ENCODE peak calls at places on chromosomes 7 and 10, in ten cellular contexts. W is retinal pigment epithelial cell, C is foreskin fibroblast, G is neural progenitor cell, Z is hepatocyte, L is kidney epithelial cell, F is upper lobe of left lung, K is left ventricle myocardium inferior, S is OCI-LY7, T is sigmoid colon. P is an unnamed sample.
A peak's percentile ranks its signal among the peaks of the same experiment; 100 is the strongest.

GRCh38 chr7:38369816-38370493 is 96.5 kb upstream of the TARP start:
- DNase-seq in L (peak; percentile 67), C (peak; percentile 59), T (peak; percentile 89), Z (peak; percentile 92), G (peak; percentile 92), K (peak; percentile 84), F (no peak), S (peak; percentile 80), W (peak; percentile 58), P (peak; percentile 33)

GRCh38 chr7:133931053-133931452 is 196.1 kb upstream of the LRGUK start:
- DNase-seq in C (no peak), K (no peak), T (no peak), Z (no peak), L (no peak), S (no peak), W (no peak), F (no peak), G (no peak), P (no peak)

GRCh38 chr7:39186671-39187070 is 209.0 kb downstream of the POU6F2 start:
- DNase-seq in T (no peak), W (no peak), K (no peak), F (no peak), C (no peak), L (no peak), S (no peak), G (no peak), Z (no peak), P (no peak)

GRCh38 chr10:49598986-49599385 is 11.1 kb upstream of the SLC18A3 start:
- DNase-seq in K (no peak), F (no peak), W (no peak), S (no peak), G (no peak), C (no peak), Z (no peak), T (no peak), L (no peak), P (no peak)

GRCh38 chr10:25444266-25444665 is 269.5 kb downstream of the GPR158 start:
- DNase-seq in G (no peak), C (no peak), Z (no peak), W (no peak), T (no peak), F (no peak), S (no peak), L (no peak), K (no peak), P (no peak)

GRCh38 chr10:5644930-5645329 is 21.5 kb downstream of the ASB13 start:
- DNase-seq in T (no peak), L (no peak), G (no peak), W (peak; percentile 94), S (no peak), F (no peak), C (no peak), K (no peak), Z (no peak), P (no peak)

GRCh38 chr7:79458796-79459195 is 5.3 kb upstream of the MAGI2 start:
- DNase-seq in T (no peak), S (no peak), W (no peak), G (no peak), C (no peak), F (no peak), Z (no peak), K (no peak), L (no peak), P (no peak)

GRCh38 chr10:97686301-97686961 is 610 bp downstream of the AVPI1 start:
- DNase-seq in W (no peak), K (no peak), S (peak; percentile 54), F (no peak), C (no peak), T (no peak), Z (no peak), G (no peak), L (no peak), P (no peak)

GRCh38 chr10:1674501-1674900 is 62.8 kb downstream of the ADARB2 start:
- DNase-seq in F (no peak), G (no peak), W (no peak), C (no peak), S (no peak), L (no peak), T (no peak), Z (no peak), K (no peak), P (no peak)

GRCh38 chr10:48410503-48410902 is 104.0 kb downstream of the MAPK8 start:
- DNase-seq in T (no peak), F (no peak), W (no peak), Z (no peak), K (no peak), L (no peak), G (no peak), C (no peak), S (no peak), P (no peak)

GRCh38 chr10:104925232-104925851 is 284.3 kb downstream of the SORCS3 start:
- DNase-seq in G (peak; percentile 75), C (peak; percentile 5), T (no peak), L (no peak), F (no peak), Z (peak; percentile 76), W (peak; percentile 4), S (peak; percentile 46), K (peak; percentile 16), P (no peak)

GRCh38 chr7:66188645-66189044 is 16.5 kb upstream of the TPST1 start:
- DNase-seq in G (no peak), T (no peak), F (no peak), Z (no peak), K (no peak), L (no peak), S (no peak), C (no peak), W (no peak), P (no peak)

GRCh38 chr7:130955560-130955919 is 221.5 kb upstream of the KLF14 start:
- DNase-seq in S (no peak), T (no peak), K (no peak), G (no peak), Z (no peak), C (no peak), F (no peak), L (no peak), W (no peak), P (no peak)
- H3K4me3 ChIP-seq in S (no peak overlapping the region), T (no peak overlapping the region), K (no peak overlapping the region), G (no peak overlapping the region), Z (no peak overlapping the region), C (no peak overlapping the region), F (no peak overlapping the region), L (no peak overlapping the region), W (no peak overlapping the region), P (no peak overlapping the region)

DNA sequence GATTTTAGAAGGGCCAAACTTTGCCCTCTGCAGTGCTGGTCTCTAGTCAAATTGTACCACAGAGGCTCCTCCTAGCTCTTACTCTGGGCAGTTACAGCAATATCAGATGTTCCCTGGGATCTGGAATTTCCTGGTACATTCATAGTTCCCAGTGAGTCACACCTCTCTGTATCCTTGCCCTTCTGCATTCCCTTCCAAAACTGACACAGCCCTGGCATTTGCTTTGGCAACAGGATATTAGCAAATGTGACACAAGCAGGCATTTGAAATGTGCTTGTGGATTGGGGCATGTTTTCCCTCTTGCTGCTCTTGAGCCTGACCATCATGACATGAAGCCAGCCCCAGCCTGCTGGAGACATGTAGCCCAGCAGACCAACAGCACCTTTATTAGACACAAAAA is 284.7 kb upstream of the AKR1E2 start:
- DNase-seq in T (no peak), G (no peak), F (no peak), W (peak; percentile 67), S (no peak), Z (peak; percentile 7), C (peak; percentile 98), K (no peak), L (peak; percentile 93), P (peak; percentile 98)
- TF ChIP-seq CTCF in T (no peak), G (no peak), F (no peak), W (peak; percentile 34), S (no peak), Z (no peak), C (peak; percentile 19), K (no peak), L (peak; percentile 36), P (peak; percentile 51)

GRCh38 chr10:132786279-132786528 is 257 bp upstream of the NKX6-2 start:
- DNase-seq in W (no peak), S (no peak), K (no peak), T (no peak), G (no peak), C (no peak), Z (no peak), L (no peak), F (no peak), P (no peak)
- H3K4me3 ChIP-seq in W (no peak overlapping the region), S (no peak overlapping the region), K (peak overlapping the region; percentile 30), T (peak overlapping the region; percentile 5), G (no peak overlapping the region), C (no peak overlapping the region), Z (no peak overlapping the region), L (no peak overlapping the region), F (no peak overlapping the region), P (no peak overlapping the region)

GRCh38 chr10:61897671-61898434 is 3.6 kb upstream of the ARID5B start:
- DNase-seq in F (no peak), C (peak; percentile 47), G (peak; percentile 62), Z (peak; percentile 73), L (no peak), K (no peak), T (peak; percentile 70), S (peak; percentile 73), W (no peak), P (no peak)
- TF ChIP-seq CTCF in F (peak; percentile 46), C (peak; percentile 16), G (peak; percentile 33), Z (peak; percentile 28), L (peak; percentile 43), K (peak; percentile 52), T (peak; percentile 39), S (peak; percentile 69), W (peak; percentile 48), P (peak; percentile 49)

DNA sequence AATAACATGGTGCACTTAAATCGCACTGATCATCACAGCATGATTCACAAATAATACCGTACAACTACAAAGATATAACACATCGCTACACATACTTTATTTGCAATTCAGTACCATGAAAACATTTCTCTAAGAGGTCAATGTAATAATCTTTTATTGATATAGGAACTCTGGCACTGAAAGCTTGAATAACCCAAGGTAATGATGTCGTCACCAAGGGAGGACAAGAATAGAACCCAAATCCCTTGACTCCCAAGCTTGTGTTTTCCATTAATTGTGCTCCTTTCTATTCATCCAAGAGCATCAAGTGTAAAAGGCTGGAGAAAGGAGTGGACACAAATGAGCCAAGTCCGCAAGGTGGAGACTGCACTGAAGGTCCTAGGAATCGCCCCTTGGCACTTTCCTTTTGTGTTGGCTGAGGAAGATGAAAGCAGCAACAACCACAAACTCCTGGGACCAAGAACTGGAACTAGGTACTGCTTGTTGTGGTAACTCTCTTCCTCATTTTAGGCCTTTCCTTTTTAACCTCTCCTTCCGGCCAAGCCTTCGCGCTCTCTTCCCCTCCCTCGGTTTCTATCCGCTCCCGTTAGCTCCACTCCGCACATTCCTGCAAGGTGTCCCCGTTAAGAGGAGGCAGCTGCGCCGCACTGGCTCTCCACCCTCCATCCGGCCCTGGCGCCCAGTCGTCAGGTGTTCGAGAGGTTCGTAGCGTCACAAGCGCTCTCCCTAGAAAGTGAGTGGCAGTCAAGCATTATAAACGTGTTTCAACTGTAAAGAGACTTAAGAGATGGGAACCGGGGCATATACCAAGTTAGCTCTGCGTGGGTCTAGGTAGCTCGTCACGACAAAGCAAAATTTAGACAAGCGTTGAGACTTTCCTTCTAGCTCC is 1.0 kb upstream of the CBLL1 start:
- DNase-seq in F (peak; percentile 87), K (peak; percentile 58), W (no peak), L (peak; percentile 7), T (peak; percentile 77), Z (peak; percentile 23), C (no peak), G (peak; percentile 80), S (no peak), P (peak; percentile 48)
- H3K4me3 ChIP-seq in F (peak overlapping the region; percentile 17), K (peak overlapping the region; percentile 81), W (peak overlapping the region; percentile 94), L (peak overlapping the region; percentile 83), T (peak overlapping the region; percentile 91), Z (peak overlapping the region; percentile 41), C (peak overlapping the region; percentile 78), G (peak overlapping the region; percentile 97), S (peak overlapping the region; percentile 90), P (peak overlapping the region; percentile 91)